ENCODE peak calls at places on chromosomes 1 and 21, in eight cellular contexts. F, K, X, I, J, G, U and D are unnamed samples. For H3K36me3, the result is how much of the 10 kb centered on the place peaks cover.

GRCh38 chr21:39220150-39220549 is 36.9 kb upstream of the PSMG1 start:
- DNase-seq in F (no peak), K (no peak), X (no peak), I (no peak), J (no peak), G (no peak), U (no peak), D (no peak)

GRCh38 chr1:89630046-89630445 is 2.9 kb upstream of the LRRC8C start:
- DNase-seq in F (no peak), K (no peak), X (no peak), I (no peak), J (no peak), G (no peak), U (no peak), D (no peak)

GRCh38 chr1:167246971-167247370 is 26.3 kb downstream of the POU2F1 start:
- DNase-seq in F (no peak), K (no peak), X (peak), I (no peak), J (no peak), G (no peak), U (no peak), D (no peak)

GRCh38 chr1:32071758-32072621 is 749 bp upstream of the TMEM39B start:
- DNase-seq in F (no peak), K (peak), X (peak), I (no peak), J (no peak), G (no peak), U (no peak), D (no peak)

GRCh38 chr21:43654806-43655489 is 4.3 kb downstream of the HSF2BP start:
- DNase-seq in F (no peak), K (no peak), X (no peak), I (no peak), J (no peak), G (no peak), U (no peak), D (no peak)

GRCh38 chr21:36841866-36842265 is 124.6 kb downstream of the HLCS start:
- DNase-seq in F (no peak), K (no peak), X (no peak), I (no peak), J (no peak), G (no peak), U (no peak), D (no peak)

GRCh38 chr1:117565745-117566455 is 39.9 kb upstream of the TENT5C start:
- DNase-seq in F (no peak), K (no peak), X (no peak), I (no peak), J (no peak), G (no peak), U (no peak), D (peak)

GRCh38 chr1:2360588-2361364 is 30.6 kb downstream of the MORN1 start:
- DNase-seq in F (no peak), K (no peak), X (no peak), I (peak), J (no peak), G (no peak), U (peak), D (no peak)

GRCh38 chr1:203216274-203217138 is 13.0 kb downstream of the CHIT1 start:
- DNase-seq in F (peak), K (peak), X (peak), I (no peak), J (peak), G (peak), U (no peak), D (peak)

GRCh38 chr1:68051475-68051874 is 1.0 kb upstream of the DIRAS3 start:
- DNase-seq in F (peak), K (peak), X (no peak), I (peak), J (peak), G (no peak), U (peak), D (peak)

GRCh38 chr1:234724517-234725176 is 114.7 kb upstream of the IRF2BP2 start:
- DNase-seq in F (peak), K (no peak), X (no peak), I (peak), J (no peak), G (no peak), U (peak), D (peak)

GRCh38 chr1:58754056-58754613 is 29.7 kb downstream of the JUN start:
- DNase-seq in F (no peak), K (no peak), X (no peak), I (no peak), J (no peak), G (no peak), U (no peak), D (no peak)

GRCh38 chr1:119372493-119373086 is 4.0 kb downstream of the HAO2 start:
- DNase-seq in F (no peak), K (peak), X (peak), I (no peak), J (peak), G (peak), U (no peak), D (peak)

GRCh38 chr1:163565171-163565570 is 243.4 kb downstream of the NUF2 start:
- DNase-seq in F (no peak), K (no peak), X (no peak), I (no peak), J (no peak), G (peak), U (no peak), D (no peak)

GRCh38 chr1:32200226-32201010 is at the start of gene CCDC28B:
- DNase-seq in F (peak), K (peak), X (peak), I (peak), J (peak), G (no peak), U (peak), D (peak)

GRCh38 chr1:225677350-225678124 is 24.6 kb upstream of the ENAH start:
- DNase-seq in F (no peak), K (peak), X (no peak), I (no peak), J (no peak), G (no peak), U (no peak), D (peak)

GRCh38 chr1:44628962-44629756 is 45.1 kb downstream of the TMEM53 start:
- DNase-seq in F (no peak), K (no peak), X (no peak), I (no peak), J (no peak), G (no peak), U (no peak), D (no peak)

GRCh38 chr1:9418851-9419250 is 120.4 kb upstream of the SLC25A33 start:
- DNase-seq in F (no peak), K (no peak), X (no peak), I (no peak), J (no peak), G (no peak), U (no peak), D (no peak)

GRCh38 chr1:37731312-37732019 is 33.5 kb downstream of the EPHA10 start:
- DNase-seq in F (no peak), K (no peak), X (no peak), I (peak), J (no peak), G (no peak), U (no peak), D (no peak)

GRCh38 chr1:155219592-155220031 is 11.1 kb downstream of the MTX1 start:
- DNase-seq in F (no peak), K (peak), X (peak), I (no peak), J (no peak), G (no peak), U (no peak), D (peak)
- H3K4me3 ChIP-seq in F (no peak), K (no peak), X (no peak), I (no peak), J (no peak), G (no peak), U (no peak), D (no peak)

GRCh38 chr1:39959651-39960333 is 4.8 kb downstream of the MFSD2A start:
- DNase-seq in F (no peak), K (no peak), X (no peak), I (no peak), J (no peak), G (no peak), U (no peak), D (no peak)

GRCh38 chr1:39962450-39962825 is 7.5 kb downstream of the MFSD2A start:
- DNase-seq in F (no peak), K (no peak), X (no peak), I (no peak), J (no peak), G (no peak), U (no peak), D (no peak)

GRCh38 chr1:39958801-39959200 is 3.9 kb downstream of the MFSD2A start:
- DNase-seq in F (no peak), K (no peak), X (no peak), I (no peak), J (no peak), G (no peak), U (no peak), D (no peak)

GRCh38 chr1:39957299-39958020 is 2.5 kb downstream of the MFSD2A start:
- DNase-seq in F (no peak), K (no peak), X (no peak), I (no peak), J (no peak), G (no peak), U (no peak), D (no peak)

DNA sequence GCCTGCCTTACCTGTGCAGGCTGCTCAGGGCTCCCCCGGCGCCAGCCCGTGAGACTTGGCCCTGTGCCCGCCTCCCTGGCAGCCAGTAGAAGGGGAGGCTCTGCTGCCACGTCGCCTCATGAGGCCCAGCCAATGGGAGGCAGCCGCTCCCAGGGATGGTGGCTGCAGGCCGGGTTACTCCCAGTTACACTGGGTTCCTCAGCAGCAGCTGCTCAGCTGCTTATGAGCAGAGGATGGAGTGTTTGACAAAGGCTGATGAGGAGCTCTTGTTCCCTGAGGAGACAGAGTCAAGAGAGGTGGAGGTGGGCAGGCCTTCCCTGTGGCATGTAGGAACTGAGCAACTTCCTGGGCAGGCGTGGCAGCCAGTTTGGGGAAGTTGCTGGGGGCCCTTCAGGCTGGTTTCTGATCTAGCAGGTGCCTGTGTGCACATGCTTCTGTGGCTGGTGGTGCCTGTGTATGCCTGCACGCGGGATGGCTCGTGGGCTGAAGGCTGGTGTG is 5.6 kb downstream of the MFSD2A start:
- DNase-seq in F (no peak), K (no peak), X (peak), I (peak), J (no peak), G (peak), U (peak), D (no peak)
- H3K36me3 ChIP-seq in F (under half), K (under half), X (under half), I (under half), J (under half), G (under half), U (under half), D (under half)

GRCh38 chr21:33025106-33025470 is 647 bp upstream of the OLIG2 start:
- DNase-seq in F (no peak), K (no peak), X (no peak), I (no peak), J (peak), G (no peak), U (no peak), D (peak)
- H3K4me3 ChIP-seq in F (no peak), K (no peak), X (no peak), I (no peak), J (peak), G (peak), U (no peak), D (peak)

GRCh38 chr1:209390764-209391163 is 192.8 kb upstream of the CAMK1G start:
- DNase-seq in F (no peak), K (no peak), X (no peak), I (no peak), J (no peak), G (no peak), U (no peak), D (no peak)

GRCh38 chr1:209395169-209395568 is 188.3 kb upstream of the CAMK1G start:
- DNase-seq in F (no peak), K (no peak), X (no peak), I (no peak), J (no peak), G (no peak), U (no peak), D (no peak)

GRCh38 chr1:209388358-209388757 is 195.2 kb upstream of the CAMK1G start:
- DNase-seq in F (no peak), K (no peak), X (no peak), I (no peak), J (no peak), G (no peak), U (no peak), D (no peak)

GRCh38 chr1:209389258-209389657 is 194.3 kb upstream of the CAMK1G start:
- DNase-seq in F (no peak), K (no peak), X (no peak), I (no peak), J (no peak), G (no peak), U (no peak), D (no peak)

DNA sequence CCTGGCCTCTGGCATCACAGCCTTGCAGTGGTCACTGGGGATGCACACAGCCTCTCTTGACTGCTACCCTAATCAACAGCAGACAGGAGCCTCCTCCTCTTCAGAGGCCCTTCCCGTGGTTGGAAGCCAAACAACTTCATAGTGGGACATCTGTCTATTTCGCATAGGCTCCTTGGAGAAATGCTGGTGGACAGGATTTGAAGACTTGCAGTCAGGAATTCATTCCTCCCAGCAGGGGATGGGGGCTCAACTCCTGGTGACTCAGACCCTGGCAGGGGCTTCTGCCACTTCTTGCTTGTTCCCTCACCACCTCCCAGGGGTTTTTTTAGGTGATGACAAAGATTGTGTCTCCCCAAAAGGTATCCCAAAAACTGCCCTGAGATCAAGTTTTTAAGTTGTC is 191.7 kb upstream of the CAMK1G start:
- DNase-seq in F (no peak), K (no peak), X (no peak), I (no peak), J (no peak), G (no peak), U (no peak), D (no peak)
- H3K36me3 ChIP-seq in F (under half), K (under half), X (under half), I (under half), J (under half), G (under half), U (under half), D (under half)